ENCODE peak calls at places on chromosomes 5 and 9, in four cellular contexts. A is NCI-H1694, Q is HFF-Myc, T is K562. M is an unnamed sample.

GRCh38 chr9:114606068-114606467 is 5.0 kb upstream of the TMEM268 start:
- DNase-seq in Q (no peak), A (no peak), T (no peak), M (no peak)

GRCh38 chr9:28234899-28235277 is 661.6 kb upstream of the C9orf72 start:
- DNase-seq in T (no peak), Q (peak), A (no peak), M (peak)

GRCh38 chr9:137045294-137046093 is 483 bp downstream of the NPDC1 start:
- DNase-seq in A (no peak), Q (no peak), T (no peak), M (no peak)

GRCh38 chr5:128227984-128228383 is 144.4 kb downstream of the SLC12A2 start:
- DNase-seq in Q (peak), T (no peak), A (no peak), M (peak)

GRCh38 chr5:115398726-115399125 is 102.3 kb upstream of the CCDC112 start:
- DNase-seq in A (no peak), T (no peak), Q (peak), M (no peak)

GRCh38 chr5:98784411-98784810 is 10.9 kb downstream of the RGMB start:
- DNase-seq in Q (no peak), A (no peak), T (no peak), M (no peak)

GRCh38 chr5:139443766-139444473 is 4.6 kb upstream of the DNAJC18 start:
- DNase-seq in A (no peak), Q (peak), T (no peak), M (peak)

GRCh38 chr5:82422001-82422740 is 144.0 kb upstream of the RPS23 start:
- DNase-seq in Q (no peak), A (no peak), T (peak), M (no peak)

GRCh38 chr5:150022163-150022540 is 21.6 kb downstream of the HMGXB3 start:
- DNase-seq in T (no peak), A (no peak), Q (no peak), M (peak)

GRCh38 chr9:98360176-98360708 is 104.8 kb upstream of the TBC1D2 start:
- DNase-seq in T (no peak), Q (no peak), A (no peak), M (no peak)

GRCh38 chr5:59791602-59792001 is 101.9 kb downstream of the PDE4D start:
- DNase-seq in T (no peak), A (no peak), Q (no peak), M (no peak)

GRCh38 chr9:7315746-7316457 is 483.7 kb downstream of the DMAC1 start:
- DNase-seq in A (no peak), Q (no peak), T (no peak), M (no peak)

GRCh38 chr5:151180291-151180690 is 22.7 kb upstream of the ANXA6 start:
- DNase-seq in Q (no peak), T (no peak), A (no peak), M (no peak)

GRCh38 chr5:169300468-169301385 is at the start of gene SLIT3:
- DNase-seq in A (no peak), Q (no peak), T (no peak), M (peak)

GRCh38 chr5:39760385-39761198 is 335.8 kb upstream of the DAB2 start:
- DNase-seq in Q (peak), A (no peak), T (no peak), M (peak)

GRCh38 chr5:98927242-98927987 is 1.4 kb downstream of the CHD1 start:
- DNase-seq in Q (no peak), T (peak), A (no peak), M (no peak)

GRCh38 chr5:148398698-148399121 is 15.0 kb downstream of the FBXO38 start:
- DNase-seq in Q (no peak), T (no peak), A (no peak), M (no peak)

GRCh38 chr5:150116667-150117395 is 30.5 kb upstream of the CSF1R start:
- DNase-seq in A (no peak), Q (no peak), T (peak), M (no peak)

GRCh38 chr9:116152941-116153764 is 438 bp upstream of the PAPPA start:
- DNase-seq in T (no peak), Q (no peak), A (no peak), M (no peak)

GRCh38 chr5:137589185-137589584 is 90.1 kb upstream of the SPOCK1 start:
- DNase-seq in A (no peak), T (no peak), Q (no peak), M (no peak)

GRCh38 chr9:109908459-109909390 is 128.7 kb downstream of the PALM2AKAP2 start:
- DNase-seq in A (no peak), T (no peak), Q (peak), M (peak)

GRCh38 chr9:135075234-135076142 is 12.0 kb upstream of the OLFM1 start:
- DNase-seq in A (peak), T (no peak), Q (no peak), M (no peak)

GRCh38 chr5:144566747-144567415 is 396.2 kb downstream of the KCTD16 start:
- DNase-seq in T (no peak), A (no peak), Q (no peak), M (peak)

GRCh38 chr5:54993318-54993717 is 7.9 kb upstream of the ESM1 start:
- DNase-seq in T (no peak), Q (no peak), A (no peak), M (peak)

GRCh38 chr9:94156549-94157407 is 72.5 kb downstream of the PTPDC1 start:
- DNase-seq in Q (no peak), T (peak), A (no peak), M (no peak)

GRCh38 chr9:71929223-71929622 is 17.8 kb downstream of the C9orf85 start:
- DNase-seq in T (no peak), A (no peak), Q (no peak), M (peak)

GRCh38 chr9:92761686-92762085 is 2.9 kb downstream of the BICD2 start:
- DNase-seq in Q (no peak), A (no peak), T (no peak), M (no peak)

GRCh38 chr9:117094493-117094892 is 320.4 kb downstream of the ASTN2 start:
- DNase-seq in T (no peak), A (no peak), Q (no peak), M (peak)

GRCh38 chr5:132681983-132682382 is 8.2 kb downstream of the IL4 start:
- DNase-seq in A (no peak), T (no peak), Q (no peak), M (no peak)

GRCh38 chr5:65485405-65485804 is 3.7 kb upstream of the ADAMTS6 start:
- DNase-seq in A (no peak), Q (no peak), T (no peak), M (no peak)

GRCh38 chr5:44885903-44886302 is 77.2 kb downstream of the MRPS30 start:
- DNase-seq in Q (no peak), A (no peak), T (no peak), M (peak)

GRCh38 chr9:86303316-86303975 is 21.1 kb upstream of the ISCA1 start:
- DNase-seq in Q (no peak), T (peak), A (no peak), M (no peak)

GRCh38 chr5:2899311-2899710 is 147.8 kb upstream of the IRX2 start:
- DNase-seq in T (no peak), A (no peak), Q (no peak), M (no peak)

GRCh38 chr5:39714036-39714698 is 289.4 kb upstream of the DAB2 start:
- DNase-seq in A (peak), Q (no peak), T (peak), M (no peak)

M was measured in non-pigmented ciliary epithelial cell.